ENCODE peak calls at places on chromosomes 7 and 10, in six cellular contexts. Z is SK-N-SH, U is K562, O is GM12878, L is HepG2, S is HCT116. I is an unnamed sample. For H3K36me3, the result is how much of the 10 kb centered on the place peaks cover.

GRCh38 chr10:108203905-108204527 is 1039.5 kb upstream of the SORCS1 start:
- DNase-seq in L (no peak), O (no peak), S (no peak), U (no peak), Z (no peak), I (no peak)

GRCh38 chr7:157755741-157756140 is 418.9 kb downstream of the DNAJB6 start:
- DNase-seq in L (no peak), O (no peak), Z (no peak), S (no peak), U (no peak), I (no peak)

GRCh38 chr7:17448479-17449423 is 150.3 kb downstream of the AHR start:
- DNase-seq in L (no peak), O (no peak), Z (no peak), U (no peak), S (no peak), I (no peak)

GRCh38 chr10:78194050-78194449 is 160.4 kb downstream of the RPS24 start:
- DNase-seq in O (no peak), U (no peak), L (no peak), S (no peak), Z (no peak), I (no peak)

GRCh38 chr10:121324678-121325213 is 273.5 kb downstream of the FGFR2 start:
- DNase-seq in O (no peak), L (peak), U (no peak), Z (no peak), S (peak), I (no peak)

GRCh38 chr10:109475704-109476103 is 447.6 kb downstream of the XPNPEP1 start:
- DNase-seq in L (no peak), U (no peak), Z (peak), S (no peak), O (no peak), I (no peak)

GRCh38 chr10:121900443-121901174 is 27.2 kb downstream of the ATE1 start:
- DNase-seq in U (peak), Z (peak), S (peak), L (peak), O (no peak), I (peak)

GRCh38 chr10:103793920-103794883 is 61.2 kb downstream of the SH3PXD2A start:
- DNase-seq in Z (no peak), S (no peak), L (peak), O (no peak), U (no peak), I (no peak)

GRCh38 chr7:115840702-115841101 is 189.9 kb downstream of the TFEC start:
- DNase-seq in L (no peak), U (no peak), O (no peak), Z (no peak), S (no peak), I (no peak)

GRCh38 chr7:36048902-36049240 is 104.2 kb upstream of the EEPD1 start:
- DNase-seq in Z (no peak), O (no peak), U (no peak), L (no peak), S (no peak), I (no peak)

GRCh38 chr7:116955801-116956514 is 2.7 kb downstream of the ST7 start:
- DNase-seq in L (no peak), Z (no peak), O (peak), S (no peak), U (peak), I (no peak)

GRCh38 chr7:105764506-105764905 is 111.9 kb downstream of the ATXN7L1 start:
- DNase-seq in L (no peak), O (no peak), S (no peak), U (no peak), Z (no peak), I (no peak)

GRCh38 chr10:83764681-83765080 is 374.6 kb upstream of the GHITM start:
- DNase-seq in O (no peak), Z (no peak), L (no peak), S (no peak), U (no peak), I (no peak)

GRCh38 chr10:102230264-102230860 is 4.3 kb downstream of the ELOVL3 start:
- DNase-seq in Z (peak), O (no peak), L (no peak), S (peak), U (peak), I (no peak)

GRCh38 chr7:85135931-85136330 is 50.9 kb downstream of the SEMA3D start:
- DNase-seq in L (no peak), O (no peak), Z (no peak), S (no peak), U (no peak), I (no peak)

GRCh38 chr7:134701272-134701671 is 54.6 kb downstream of the BPGM start:
- DNase-seq in Z (peak), L (peak), S (no peak), O (no peak), U (peak), I (no peak)

GRCh38 chr7:155962191-155962967 is 150.1 kb upstream of the SHH start:
- DNase-seq in S (peak), O (peak), U (no peak), Z (no peak), L (peak), I (no peak)

GRCh38 chr10:124063736-124064135 is 29.7 kb downstream of the CHST15 start:
- DNase-seq in S (no peak), L (peak), O (no peak), U (no peak), Z (no peak), I (peak)

GRCh38 chr7:36638586-36639265 is 85.6 kb downstream of the AOAH start:
- DNase-seq in L (no peak), Z (no peak), O (no peak), S (no peak), U (no peak), I (no peak)

GRCh38 chr10:124470544-124471449 is 9.2 kb downstream of the LHPP start:
- DNase-seq in Z (no peak), L (peak), S (no peak), O (no peak), U (no peak), I (no peak)

GRCh38 chr7:96701258-96701657 is 8.4 kb downstream of the SEM1 start:
- DNase-seq in U (no peak), O (no peak), Z (no peak), S (no peak), L (peak), I (no peak)

GRCh38 chr7:88315532-88315931 is 8.8 kb upstream of the STEAP4 start:
- DNase-seq in O (no peak), Z (no peak), S (no peak), L (no peak), U (no peak), I (no peak)

GRCh38 chr7:146764458-146764857 is 647.9 kb downstream of the CNTNAP2 start:
- DNase-seq in U (no peak), L (no peak), O (no peak), S (no peak), Z (no peak), I (no peak)

GRCh38 chr7:74351836-74352235 is 62.6 kb downstream of the CLIP2 start:
- DNase-seq in Z (no peak), O (no peak), U (no peak), L (no peak), S (no peak), I (no peak)

GRCh38 chr10:30999084-30999712 is 32.5 kb downstream of the ZNF438 start:
- DNase-seq in L (no peak), S (no peak), O (no peak), U (no peak), Z (no peak), I (no peak)

GRCh38 chr7:114924066-114924712 is 2.3 kb downstream of the MDFIC start:
- DNase-seq in L (no peak), Z (no peak), S (no peak), U (no peak), O (no peak), I (no peak)

GRCh38 chr7:132536646-132537395 is 39.4 kb downstream of the PLXNA4 start:
- DNase-seq in S (no peak), U (no peak), O (no peak), L (no peak), Z (no peak), I (no peak)

GRCh38 chr10:44477021-44477420 is 92.1 kb upstream of the CXCL12 start:
- DNase-seq in L (no peak), O (no peak), S (no peak), U (no peak), Z (no peak), I (no peak)

GRCh38 chr7:43248961-43249807 is 136.7 kb downstream of the HECW1 start:
- DNase-seq in Z (no peak), O (no peak), U (peak), L (no peak), S (peak), I (peak)

GRCh38 chr10:30447125-30447799 is 13.3 kb downstream of the MAP3K8 start:
- DNase-seq in U (no peak), S (peak), Z (no peak), O (no peak), L (no peak), I (no peak)

GRCh38 chr7:33534830-33535229 is 370.5 kb upstream of the BMPER start:
- DNase-seq in O (no peak), S (no peak), Z (no peak), U (no peak), L (no peak), I (no peak)
- TF ChIP-seq REST in O (no peak), S (no peak), Z (no peak), U (no peak), L (no peak), I (no peak)

GRCh38 chr7:130854481-130854880 is 120.5 kb upstream of the KLF14 start:
- DNase-seq in L (no peak), S (no peak), O (no peak), U (no peak), Z (no peak), I (no peak)

GRCh38 chr7:130849604-130850003 is 115.6 kb upstream of the KLF14 start:
- DNase-seq in L (no peak), U (no peak), Z (no peak), O (no peak), S (no peak), I (no peak)

GRCh38 chr7:130852867-130853266 is 118.9 kb upstream of the KLF14 start:
- DNase-seq in O (no peak), L (no peak), U (no peak), S (no peak), Z (no peak), I (no peak)

GRCh38 chr7:130853503-130854279 is 119.7 kb upstream of the KLF14 start:
- DNase-seq in U (no peak), Z (no peak), O (no peak), S (peak), L (peak), I (peak)

GRCh38 chr7:130850960-130851359 is 117.0 kb upstream of the KLF14 start:
- DNase-seq in L (no peak), O (no peak), Z (no peak), S (no peak), U (no peak), I (no peak)
- TF ChIP-seq SIN3A in L (no peak), O (no peak), Z (no peak), S (no peak), U (no peak), I (no peak)

GRCh38 chr10:112159469-112159868 is 24.1 kb downstream of the GPAM start:
- DNase-seq in L (no peak), U (no peak), S (no peak), O (no peak), Z (no peak), I (no peak)

GRCh38 chr10:112166800-112167199 is 16.8 kb downstream of the GPAM start:
- DNase-seq in U (no peak), Z (no peak), O (no peak), L (peak), S (no peak), I (no peak)

GRCh38 chr10:112160834-112161233 is 22.7 kb downstream of the GPAM start:
- DNase-seq in O (no peak), U (no peak), L (no peak), S (no peak), Z (no peak), I (no peak)

DNA sequence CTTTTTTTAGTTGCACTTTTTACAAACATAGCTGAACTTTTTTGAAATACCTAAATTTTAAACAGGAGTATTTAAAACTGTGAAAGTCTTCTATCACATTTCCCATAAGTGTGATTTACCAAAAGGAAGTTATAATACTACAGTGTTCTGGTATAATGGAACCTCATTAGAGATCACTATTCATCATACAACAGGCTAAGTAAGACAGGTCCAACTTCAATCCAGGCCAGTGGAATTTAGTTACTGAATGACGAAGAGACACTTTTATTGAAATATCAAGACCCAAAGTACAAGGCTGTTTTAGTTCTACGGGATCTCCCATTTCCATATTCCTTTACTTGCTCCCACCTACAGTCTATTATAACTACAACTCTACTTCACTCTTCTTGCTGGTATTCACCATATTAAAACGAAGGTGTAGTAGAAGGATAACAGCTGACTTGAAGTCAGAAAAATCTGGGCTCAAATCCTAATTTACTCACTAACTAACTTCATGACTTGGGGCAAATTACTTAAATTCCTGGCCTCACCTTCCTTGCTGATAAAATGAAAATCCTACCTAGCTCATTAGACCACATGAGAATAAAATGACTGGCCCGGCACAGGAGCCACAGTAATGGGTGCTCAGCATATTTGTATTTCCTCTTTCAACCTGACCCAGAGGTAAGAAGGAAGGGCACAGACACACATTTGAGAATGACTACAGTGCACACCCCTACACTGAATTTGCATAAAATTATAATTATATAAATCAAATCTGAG is 21.6 kb downstream of the GPAM start:
- DNase-seq in L (no peak), Z (no peak), S (no peak), O (no peak), U (no peak), I (no peak)
- H3K36me3 ChIP-seq in L (half or more), Z (half or more), S (under half), O (under half), U (half or more), I (under half)

GRCh38 chr10:128161031-128161430 is 34.8 kb upstream of the MKI67 start:
- DNase-seq in S (no peak), L (no peak), Z (no peak), O (no peak), U (no peak), I (no peak)
- TF ChIP-seq REST in S (no peak), L (no peak), Z (no peak), O (no peak), U (no peak), I (no peak)

GRCh38 chr7:45683556-45684148 is 109.5 kb downstream of the ADCY1 start:
- DNase-seq in O (no peak), Z (no peak), U (no peak), L (no peak), S (no peak), I (no peak)
- TF ChIP-seq SIN3A in O (no peak), Z (no peak), U (no peak), L (no peak), S (no peak), I (no peak)

GRCh38 chr7:138853448-138853847 is 55.5 kb upstream of the ATP6V0A4 start:
- DNase-seq in Z (no peak), U (no peak), O (no peak), L (no peak), S (no peak), I (no peak)

GRCh38 chr7:138852469-138852868 is 54.5 kb upstream of the ATP6V0A4 start:
- DNase-seq in S (no peak), O (no peak), U (no peak), L (no peak), Z (no peak), I (no peak)

GRCh38 chr7:138857728-138858127 is 59.7 kb upstream of the ATP6V0A4 start:
- DNase-seq in L (no peak), Z (no peak), U (no peak), S (no peak), O (no peak), I (no peak)

GRCh38 chr7:138849701-138850100 is 51.7 kb upstream of the ATP6V0A4 start:
- DNase-seq in U (no peak), O (no peak), S (no peak), Z (no peak), L (no peak), I (no peak)

DNA sequence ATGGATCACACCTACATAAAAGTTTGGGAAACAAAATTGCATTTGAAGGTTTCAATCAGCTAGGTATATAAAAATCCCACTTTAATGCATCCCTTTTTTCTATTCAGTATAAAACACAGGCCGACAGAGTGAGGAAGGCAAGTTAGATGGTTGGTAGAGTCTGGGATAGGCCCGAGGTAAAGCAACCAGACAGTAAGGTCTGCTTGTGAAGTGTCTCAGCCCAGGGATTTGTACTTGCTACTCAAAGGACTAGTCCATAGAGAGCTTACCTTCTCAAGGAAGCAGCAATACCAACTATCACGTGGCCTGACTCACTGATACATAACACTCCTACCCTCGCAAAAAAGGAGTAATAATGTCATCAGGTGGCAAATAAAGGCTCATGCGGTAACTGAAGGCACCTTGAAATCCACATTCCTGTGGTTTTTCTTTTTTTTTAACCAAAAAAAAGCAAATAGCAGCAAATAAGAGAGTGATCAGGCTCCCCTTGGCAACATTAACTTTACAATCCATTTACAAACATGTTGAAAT is 56.2 kb upstream of the ATP6V0A4 start:
- DNase-seq in Z (no peak), L (no peak), U (no peak), S (no peak), O (no peak), I (no peak)
- H3K36me3 ChIP-seq in Z (half or more), L (under half), U (under half), S (under half), O (under half), I (under half)

GRCh38 chr10:63767512-63767911 is 246.3 kb downstream of the REEP3 start:
- DNase-seq in Z (no peak), O (no peak), S (no peak), L (peak), U (peak), I (no peak)
- TF ChIP-seq REST in Z (no peak), O (no peak), S (no peak), L (no peak), U (no peak), I (no peak)

DNA sequence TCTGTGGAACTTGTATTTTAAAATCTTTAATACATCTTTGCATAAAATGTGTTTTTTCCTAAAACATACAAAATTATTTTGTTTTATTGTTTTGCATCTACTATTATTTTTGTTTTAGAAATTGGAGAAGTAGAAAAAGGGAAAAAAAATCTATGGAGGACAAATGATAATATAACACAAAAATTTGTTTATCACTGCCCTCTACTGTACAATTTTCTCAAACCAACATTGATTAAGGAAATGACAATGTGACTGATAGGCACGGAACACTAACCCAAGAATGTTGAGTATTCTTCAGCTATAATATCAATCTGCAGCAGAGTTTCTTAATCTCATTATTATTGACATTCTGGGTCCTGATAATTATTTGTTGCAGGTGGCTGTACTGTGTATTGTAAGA is 9.5 kb upstream of the ING3 start:
- DNase-seq in U (peak), Z (no peak), S (peak), L (no peak), O (no peak), I (no peak)
- TF ChIP-seq SIN3A in U (no peak), Z (no peak), S (no peak), L (no peak), O (no peak), I (no peak)

DNA sequence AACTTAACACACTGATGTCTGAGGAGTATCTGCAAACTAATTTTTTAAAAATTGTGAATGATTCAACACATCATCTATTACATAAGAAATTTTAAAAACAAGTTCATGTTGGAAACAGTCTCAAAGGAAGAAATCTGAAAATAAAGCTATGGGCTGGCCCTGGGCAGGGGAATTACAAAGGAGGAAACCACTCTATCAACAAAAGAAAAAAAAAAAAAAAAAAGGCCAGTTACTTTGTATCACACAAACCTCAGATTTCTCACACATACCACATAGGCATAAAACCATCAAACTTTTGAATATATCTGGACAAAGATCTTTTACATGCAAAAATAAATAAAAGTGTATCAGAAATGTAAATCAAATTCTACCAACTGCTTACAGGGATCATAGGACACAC is 20.8 kb downstream of the TIAL1 start:
- DNase-seq in U (no peak), L (no peak), S (no peak), O (no peak), Z (no peak), I (no peak)
- H3K36me3 ChIP-seq in U (half or more), L (half or more), S (half or more), O (under half), Z (half or more), I (half or more)

GRCh38 chr7:66247387-66248078 is 42.4 kb downstream of the TPST1 start:
- DNase-seq in Z (no peak), L (no peak), S (no peak), U (no peak), O (no peak), I (no peak)
- TF ChIP-seq REST in Z (no peak), L (no peak), S (no peak), U (no peak), O (no peak), I (no peak)